ENCODE peak calls at places on chromosomes 7 and 10, in seven cellular contexts. Z is A673, K is lower leg skin, O is tibial nerve, A is left ventricle myocardium inferior, M is AG04450, G is HCT116. L is an unnamed sample.

GRCh38 chr7:25408861-25409260 is 180.6 kb upstream of the NPVF start:
- DNase-seq in G (no peak), M (no peak), A (no peak), Z (no peak), O (no peak), K (no peak), L (no peak)

GRCh38 chr7:113652501-113652900 is 266.3 kb downstream of the PPP1R3A start:
- DNase-seq in O (no peak), A (no peak), M (no peak), G (no peak), K (no peak), Z (no peak), L (peak)

GRCh38 chr7:158724658-158725505 is 20.3 kb upstream of the NCAPG2 start:
- DNase-seq in Z (no peak), O (no peak), M (no peak), K (no peak), A (no peak), G (no peak), L (no peak)

GRCh38 chr10:5618829-5619228 is 47.6 kb downstream of the ASB13 start:
- DNase-seq in O (peak), Z (no peak), G (no peak), M (no peak), A (peak), K (peak), L (peak)

GRCh38 chr10:104049497-104050250 is 36.0 kb downstream of the COL17A1 start:
- DNase-seq in A (no peak), Z (peak), K (no peak), G (peak), M (no peak), O (no peak), L (peak)

GRCh38 chr7:92835140-92835850 is 1.1 kb downstream of the CDK6 start:
- DNase-seq in O (no peak), A (peak), Z (peak), M (no peak), K (peak), G (peak), L (peak)

GRCh38 chr7:30920584-30921539 is 9.2 kb downstream of the AQP1 start:
- DNase-seq in A (peak), Z (no peak), K (peak), G (no peak), M (no peak), O (peak), L (peak)

GRCh38 chr10:71877818-71878217 is 26.8 kb upstream of the PSAP start:
- DNase-seq in K (no peak), Z (no peak), G (no peak), A (no peak), M (no peak), O (no peak), L (no peak)

GRCh38 chr10:84848967-84849366 is 520.6 kb downstream of the CCSER2 start:
- DNase-seq in K (no peak), O (no peak), G (no peak), M (no peak), Z (no peak), A (no peak), L (no peak)

GRCh38 chr7:4108951-4109350 is 573.1 kb upstream of the FOXK1 start:
- DNase-seq in A (no peak), K (no peak), Z (no peak), G (no peak), M (no peak), O (no peak), L (no peak)

GRCh38 chr7:151174246-151175046 is 7.0 kb upstream of the GBX1 start:
- DNase-seq in A (no peak), G (no peak), K (peak), Z (no peak), M (no peak), O (no peak), L (peak)

GRCh38 chr7:42572046-42572445 is 335.0 kb upstream of the GLI3 start:
- DNase-seq in M (no peak), O (no peak), A (no peak), K (no peak), Z (peak), G (no peak), L (no peak)

GRCh38 chr7:25359471-25360059 is 131.3 kb upstream of the NPVF start:
- DNase-seq in A (no peak), M (no peak), Z (no peak), K (no peak), O (no peak), G (no peak), L (no peak)

GRCh38 chr7:130669051-130669700 is 628 bp upstream of the COPG2 start:
- DNase-seq in K (no peak), Z (no peak), A (no peak), M (no peak), G (no peak), O (no peak), L (no peak)

GRCh38 chr7:42432644-42433043 is 195.6 kb upstream of the GLI3 start:
- DNase-seq in A (no peak), O (no peak), K (no peak), G (no peak), M (no peak), Z (no peak), L (no peak)

GRCh38 chr7:240887-241421 is 48.6 kb downstream of the FAM20C start:
- DNase-seq in G (no peak), K (no peak), M (no peak), O (no peak), Z (no peak), A (no peak), L (no peak)

GRCh38 chr7:155819186-155819585 is 6.9 kb upstream of the SHH start:
- DNase-seq in O (no peak), A (no peak), G (no peak), Z (no peak), K (no peak), M (no peak), L (no peak)

GRCh38 chr7:21572914-21573313 is 30.1 kb downstream of the DNAH11 start:
- DNase-seq in A (no peak), O (no peak), K (no peak), Z (no peak), M (no peak), G (no peak), L (no peak)

GRCh38 chr7:21566094-21566493 is 23.3 kb downstream of the DNAH11 start:
- DNase-seq in M (no peak), A (no peak), G (no peak), O (no peak), Z (no peak), K (no peak), L (no peak)

GRCh38 chr7:21572331-21572730 is 29.5 kb downstream of the DNAH11 start:
- DNase-seq in K (no peak), G (no peak), O (no peak), A (no peak), M (no peak), Z (no peak), L (no peak)

GRCh38 chr7:21565614-21566013 is 22.8 kb downstream of the DNAH11 start:
- DNase-seq in Z (no peak), O (no peak), K (no peak), G (no peak), M (no peak), A (no peak), L (no peak)

DNA sequence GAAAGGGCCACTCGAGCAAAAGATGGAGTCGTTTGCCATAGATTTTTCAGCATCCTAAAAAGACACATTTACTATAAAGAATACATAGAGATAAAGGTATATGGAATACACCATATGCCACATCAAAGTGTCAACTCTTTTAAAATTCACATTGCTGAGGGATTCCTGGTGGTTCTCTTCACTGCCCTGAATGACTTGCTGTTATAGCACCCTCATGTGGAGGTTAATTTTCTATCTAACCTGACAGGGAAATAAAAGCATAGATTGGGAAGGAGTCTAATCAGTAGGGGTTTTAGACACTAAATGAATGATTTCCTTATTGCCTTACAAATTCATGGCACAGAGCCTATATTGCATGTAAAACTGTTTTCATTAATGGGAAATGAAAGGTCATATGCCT is 25.9 kb downstream of the DNAH11 start:
- DNase-seq in M (no peak), O (no peak), G (no peak), A (no peak), Z (peak), K (no peak), L (peak)
- TF ChIP-seq CTCF in M (no peak), O (no peak), G (peak), A (peak), Z (peak), K (no peak), L (peak)

GRCh38 chr7:82444220-82445049 is 858 bp upstream of the CACNA2D1 start:
- DNase-seq in M (no peak), G (no peak), K (no peak), Z (no peak), O (no peak), A (no peak), L (peak)

GRCh38 chr7:82443044-82443800 is at the start of gene CACNA2D1:
- DNase-seq in G (no peak), Z (peak), K (peak), O (no peak), M (no peak), A (peak), L (no peak)

GRCh38 chr7:82441916-82442478 is 1.6 kb downstream of the CACNA2D1 start:
- DNase-seq in O (no peak), M (no peak), G (no peak), K (no peak), A (no peak), Z (no peak), L (peak)

GRCh38 chr7:82443801-82444219 is 233 bp upstream of the CACNA2D1 start:
- DNase-seq in Z (peak), G (no peak), K (peak), M (peak), A (peak), O (peak), L (peak)

DNA sequence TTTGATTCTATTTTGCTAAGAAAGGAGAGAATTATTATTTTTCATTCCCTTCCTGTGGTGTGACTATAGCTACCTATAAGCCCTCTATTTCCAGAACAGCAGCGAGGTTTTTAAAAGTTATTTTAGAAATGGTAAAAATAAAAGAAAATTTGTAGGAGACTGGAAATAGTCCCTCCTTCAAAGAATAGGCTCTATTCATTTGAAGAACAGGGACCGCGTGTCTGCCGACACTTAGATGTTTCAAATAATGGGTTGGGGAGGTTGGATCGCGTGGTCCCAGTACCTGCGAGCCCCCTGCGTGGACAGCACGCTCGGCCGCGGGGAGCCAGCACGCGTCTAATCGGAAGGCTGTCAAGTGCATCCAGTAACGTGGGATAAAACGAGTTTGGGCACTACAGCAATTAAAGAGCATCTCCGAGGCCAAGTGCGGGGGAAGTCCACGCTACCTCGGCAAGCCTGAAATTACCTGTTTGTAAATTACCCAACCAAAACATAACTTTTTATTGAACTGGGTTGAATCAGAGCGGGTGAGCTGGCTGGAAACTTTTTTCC is 1.0 kb downstream of the CACNA2D1 start:
- DNase-seq in M (no peak), G (no peak), K (no peak), A (peak), Z (no peak), O (no peak), L (peak)
- H3K4me3 ChIP-seq in M (peak), G (no peak), K (peak), A (peak), Z (peak), O (peak), L (peak)

DNA sequence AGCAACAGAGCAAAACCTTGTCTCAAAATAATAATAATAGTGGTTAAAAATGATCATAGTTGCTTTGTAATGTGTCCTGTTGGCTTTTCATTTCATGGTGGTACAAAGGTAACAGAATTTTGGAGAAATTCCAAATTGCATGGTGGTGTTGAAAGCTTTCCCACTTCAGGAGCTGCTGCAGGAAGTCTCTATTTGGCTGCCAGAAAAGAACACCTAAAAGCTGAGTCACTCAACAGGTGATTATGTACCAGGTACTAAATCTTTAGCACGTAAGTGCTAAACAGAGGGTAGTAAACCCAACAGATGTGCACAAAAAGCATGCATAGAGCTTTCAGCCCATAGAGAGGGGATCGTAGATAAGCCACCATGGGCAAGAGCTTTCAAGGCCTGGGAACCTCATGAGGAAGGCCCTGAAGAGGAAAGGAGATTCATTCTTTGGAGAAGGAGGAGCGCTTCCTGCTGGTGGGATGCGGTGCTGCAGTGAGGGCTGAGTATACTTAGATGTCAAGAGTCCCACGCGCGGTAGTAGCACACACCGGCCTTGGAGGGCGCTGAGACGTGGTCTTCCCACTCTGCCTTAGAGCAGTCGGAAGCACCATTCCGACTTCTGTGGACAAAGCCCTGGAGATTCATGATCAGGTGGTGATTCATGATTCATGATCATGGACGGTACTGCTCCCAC is 118.7 kb downstream of the RALA start:
- DNase-seq in A (peak), G (no peak), K (peak), O (no peak), M (no peak), Z (peak), L (peak)
- TF ChIP-seq CTCF in A (peak), G (peak), K (no peak), O (no peak), M (peak), Z (peak), L (peak)

GRCh38 chr7:12715372-12716133 is 28.1 kb downstream of the ARL4A start:
- DNase-seq in G (peak), K (peak), A (peak), Z (peak), O (no peak), M (peak), L (peak)
- H3K4me3 ChIP-seq in G (no peak), K (no peak), A (peak), Z (peak), O (peak), M (peak), L (peak)

GRCh38 chr10:132361581-132362101 is 29.6 kb downstream of the LRRC27 start:
- DNase-seq in M (no peak), Z (no peak), K (no peak), G (no peak), O (no peak), A (no peak), L (no peak)

GRCh38 chr10:132362151-132362611 is 30.2 kb downstream of the LRRC27 start:
- DNase-seq in Z (no peak), O (no peak), K (no peak), G (no peak), M (no peak), A (no peak), L (no peak)

GRCh38 chr10:132357286-132358058 is 25.5 kb downstream of the LRRC27 start:
- DNase-seq in K (no peak), G (no peak), Z (no peak), M (no peak), A (no peak), O (no peak), L (no peak)

GRCh38 chr10:132360766-132361447 is 28.9 kb downstream of the LRRC27 start:
- DNase-seq in K (no peak), O (no peak), Z (no peak), G (no peak), M (no peak), A (no peak), L (no peak)

GRCh38 chr10:132359305-132360040 is 27.5 kb downstream of the LRRC27 start:
- DNase-seq in G (no peak), A (peak), O (no peak), M (no peak), K (no peak), Z (no peak), L (no peak)
- TF ChIP-seq CTCF in G (no peak), A (peak), O (no peak), M (no peak), K (no peak), Z (no peak), L (no peak)

DNA sequence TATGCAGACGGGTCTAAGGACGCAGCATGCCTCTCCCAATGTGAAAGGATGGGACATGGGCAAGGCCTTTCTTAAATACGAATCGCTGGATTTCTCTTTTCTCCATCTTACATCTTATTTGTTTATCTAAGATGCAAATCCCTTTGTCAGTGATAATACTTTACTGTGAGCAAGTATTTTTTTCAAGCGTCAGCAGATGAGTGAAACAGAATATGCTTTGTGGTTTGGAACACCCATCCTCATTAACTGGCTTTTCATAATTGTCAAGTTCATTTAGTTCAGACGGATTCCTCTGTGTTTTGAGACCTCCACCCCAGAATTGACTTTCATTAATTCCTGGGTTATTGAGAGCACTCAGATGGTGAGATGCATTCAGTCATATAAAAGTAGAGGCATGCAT is 149.8 kb downstream of the NSUN6 start:
- DNase-seq in A (no peak), G (no peak), Z (no peak), M (no peak), K (no peak), O (no peak), L (no peak)
- H3K4me3 ChIP-seq in A (no peak), G (no peak), Z (no peak), M (no peak), K (no peak), O (no peak), L (no peak)

DNA sequence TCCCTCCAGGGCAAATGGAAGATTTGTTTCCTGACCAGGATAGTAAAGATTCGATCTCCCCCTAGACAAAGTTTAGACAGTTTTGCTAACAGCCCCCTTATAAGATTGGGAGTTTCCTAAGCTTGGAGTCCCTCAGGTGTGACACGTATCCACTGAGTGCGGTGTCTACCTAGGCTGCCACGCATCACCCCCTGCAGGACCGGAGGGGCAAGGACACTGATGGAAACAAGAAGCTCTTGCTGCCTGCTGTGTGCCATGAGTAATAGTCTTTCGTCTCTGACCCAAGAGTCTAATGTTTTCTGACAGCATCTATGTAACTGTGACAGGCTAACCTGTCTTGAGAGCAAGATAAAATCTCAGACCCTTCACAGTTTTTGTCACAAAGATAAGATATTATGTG is 173.5 kb downstream of the SEMA3E start:
- DNase-seq in M (no peak), A (no peak), Z (peak), K (no peak), O (no peak), G (peak), L (no peak)
- TF ChIP-seq CTCF in M (no peak), A (no peak), Z (peak), K (no peak), O (no peak), G (no peak), L (no peak)

GRCh38 chr7:1480670-1481069 is 21.4 kb upstream of the MICALL2 start:
- DNase-seq in Z (no peak), A (no peak), O (no peak), M (no peak), G (no peak), K (no peak), L (no peak)
- H3K4me3 ChIP-seq in Z (no peak), A (no peak), O (no peak), M (no peak), G (no peak), K (no peak), L (no peak)

GRCh38 chr7:149799397-149800168 is 26.2 kb upstream of the ZNF467 start:
- DNase-seq in M (no peak), Z (peak), K (no peak), O (no peak), G (no peak), A (peak), L (peak)
- TF ChIP-seq CTCF in M (peak), Z (peak), K (no peak), O (no peak), G (peak), A (peak), L (peak)

GRCh38 chr7:101390901-101391301 is 28.2 kb downstream of the COL26A1 start:
- DNase-seq in M (no peak), A (peak), K (no peak), O (peak), G (no peak), Z (no peak), L (peak)
- H3K4me3 ChIP-seq in M (no peak), A (no peak), K (no peak), O (no peak), G (no peak), Z (no peak), L (no peak)

L was measured in fibroblast of pulmonary artery.